ENCODE peak calls at places on chromosome 2, in four cellular contexts. U is fibroblast of the aortic adventitia, P is fibroblast of lung, C is HFFc6. X is an unnamed sample.

GRCh38 chr2:30737326-30737610 is 70.0 kb downstream of the CAPN13 start:
- DNase-seq in C (no peak), U (no peak), P (no peak), X (no peak)

GRCh38 chr2:237922641-237923361 is 44.0 kb upstream of the UBE2F start:
- DNase-seq in C (no peak), P (no peak), U (no peak), X (peak)

GRCh38 chr2:172308253-172308935 is 119.0 kb upstream of the ITGA6 start:
- DNase-seq in P (no peak), C (no peak), U (no peak), X (no peak)

GRCh38 chr2:150075831-150076230 is 411.6 kb downstream of the RND3 start:
- DNase-seq in C (peak), U (peak), P (peak), X (no peak)

GRCh38 chr2:236352761-236353593 is 88.8 kb upstream of the ASB18 start:
- DNase-seq in C (peak), P (peak), U (peak), X (peak)

GRCh38 chr2:10788855-10789254 is 23.7 kb downstream of the PDIA6 start:
- DNase-seq in U (no peak), P (no peak), C (no peak), X (no peak)

GRCh38 chr2:68917034-68917718 is 35.5 kb downstream of the GKN2 start:
- DNase-seq in U (peak), C (no peak), P (no peak), X (peak)

GRCh38 chr2:165601065-165601830 is 131.8 kb downstream of the CSRNP3 start:
- DNase-seq in C (no peak), U (no peak), P (no peak), X (no peak)

GRCh38 chr2:224141304-224141703 is 102.2 kb upstream of the SERPINE2 start:
- DNase-seq in U (no peak), C (no peak), P (no peak), X (no peak)

GRCh38 chr2:120053891-120054290 is 41.0 kb downstream of the EPB41L5 start:
- DNase-seq in U (no peak), P (peak), C (peak), X (peak)

GRCh38 chr2:88227446-88227845 is 57.3 kb downstream of the THNSL2 start:
- DNase-seq in P (no peak), C (peak), U (no peak), X (no peak)

GRCh38 chr2:197828464-197829135 is 24.2 kb downstream of the PLCL1 start:
- DNase-seq in U (peak), P (peak), C (no peak), X (peak)

GRCh38 chr2:177314722-177315264 is 50.3 kb upstream of the NFE2L2 start:
- DNase-seq in U (no peak), C (no peak), P (no peak), X (peak)

GRCh38 chr2:212451786-212452200 is 86.8 kb downstream of the ERBB4 start:
- DNase-seq in U (peak), P (peak), C (peak), X (no peak)

GRCh38 chr2:120454993-120455789 is 109.3 kb downstream of the INHBB start:
- DNase-seq in P (peak), C (peak), U (peak), X (no peak)

GRCh38 chr2:46179037-46179621 is 118.1 kb upstream of the EPAS1 start:
- DNase-seq in U (peak), C (peak), P (peak), X (no peak)

GRCh38 chr2:119491776-119492525 is 32.3 kb downstream of the SCTR start:
- DNase-seq in U (peak), P (peak), C (peak), X (peak)

GRCh38 chr2:177592397-177592796 is 199.8 kb downstream of the AGPS start:
- DNase-seq in P (no peak), U (no peak), C (no peak), X (no peak)

GRCh38 chr2:119732451-119733164 is 27.1 kb upstream of the PTPN4 start:
- DNase-seq in C (no peak), P (no peak), U (no peak), X (no peak)

GRCh38 chr2:109479804-109480203 is 134.0 kb downstream of the SEPTIN10 start:
- DNase-seq in C (no peak), U (no peak), P (no peak), X (no peak)

GRCh38 chr2:57987835-57988573 is 58.6 kb upstream of the VRK2 start:
- DNase-seq in P (peak), U (peak), C (no peak), X (peak)

GRCh38 chr2:187319441-187320108 is 128.5 kb downstream of the CALCRL start:
- DNase-seq in C (no peak), U (peak), P (peak), X (peak)

GRCh38 chr2:197391220-197391717 is 43.6 kb downstream of the SF3B1 start:
- DNase-seq in C (no peak), P (no peak), U (no peak), X (no peak)

GRCh38 chr2:198327526-198327925 is 523.1 kb downstream of the PLCL1 start:
- DNase-seq in C (no peak), P (no peak), U (no peak), X (no peak)

GRCh38 chr2:48343571-48344440 is 186.1 kb upstream of the STON1 start:
- DNase-seq in U (peak), P (peak), C (peak), X (peak)

GRCh38 chr2:124024491-124025348 is at the start of gene CNTNAP5:
- DNase-seq in P (peak), C (no peak), U (peak), X (no peak)

GRCh38 chr2:12456293-12457151 is 260.2 kb upstream of the TRIB2 start:
- DNase-seq in P (peak), C (peak), U (peak), X (peak)

GRCh38 chr2:96819101-96819875 is 3.2 kb downstream of the CNNM3 start:
- DNase-seq in U (no peak), C (no peak), P (no peak), X (no peak)

GRCh38 chr2:183010112-183010511 is 28.1 kb downstream of the NCKAP1 start:
- DNase-seq in P (peak), C (peak), U (peak), X (peak)

GRCh38 chr2:59277656-59278055 is 1036.5 kb upstream of the FANCL start:
- DNase-seq in U (no peak), C (no peak), P (no peak), X (peak)

GRCh38 chr2:59276033-59276432 is 1034.9 kb upstream of the FANCL start:
- DNase-seq in U (no peak), P (no peak), C (no peak), X (no peak)

GRCh38 chr2:59282374-59283057 is 1041.4 kb upstream of the FANCL start:
- DNase-seq in C (no peak), U (no peak), P (no peak), X (no peak)

DNA sequence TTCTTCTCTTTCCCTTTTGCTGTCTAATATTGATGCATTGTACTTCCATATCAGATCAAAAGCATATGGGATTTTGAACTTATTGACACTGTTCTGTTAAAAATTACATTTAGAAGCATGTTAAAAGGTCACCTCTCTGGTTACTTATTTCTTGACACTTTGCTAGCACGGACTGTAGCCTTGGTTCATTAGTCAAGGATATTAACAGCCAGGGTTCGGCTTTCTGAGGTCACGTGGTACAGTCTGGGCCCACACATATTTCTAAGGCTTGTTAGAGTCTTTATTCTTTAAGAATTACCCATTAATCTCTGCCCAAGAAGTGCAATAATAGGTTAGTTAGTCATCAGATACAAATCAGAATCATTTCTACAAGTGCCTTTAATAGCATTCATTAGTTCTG is 1035.8 kb upstream of the FANCL start:
- DNase-seq in P (no peak), U (no peak), C (no peak), X (no peak)
- TF ChIP-seq CTCF in P (no peak), U (no peak), C (no peak), X (no peak)

DNA sequence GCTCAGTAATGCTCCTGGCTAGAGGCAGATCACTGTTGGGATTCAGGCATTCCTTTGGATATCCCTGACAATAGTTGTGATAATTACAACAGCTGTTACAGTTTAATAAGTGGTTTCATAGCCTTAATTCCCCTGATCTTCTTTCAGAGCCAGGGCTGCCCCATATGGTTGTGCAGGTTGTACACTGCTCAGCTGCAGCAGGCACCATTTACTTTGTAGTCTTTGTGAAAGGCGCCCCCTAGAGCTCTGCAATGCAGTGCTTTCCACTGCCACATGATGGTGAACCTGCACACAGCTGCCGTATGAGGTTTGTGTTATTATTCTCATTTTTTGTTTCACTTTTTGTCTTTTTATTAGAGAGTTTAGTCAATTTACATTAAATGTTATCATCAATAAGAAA is 239.1 kb downstream of the KCNS3 start:
- DNase-seq in U (peak), P (peak), C (peak), X (peak)
- TF ChIP-seq CTCF in U (peak), P (peak), C (peak), X (peak)

DNA sequence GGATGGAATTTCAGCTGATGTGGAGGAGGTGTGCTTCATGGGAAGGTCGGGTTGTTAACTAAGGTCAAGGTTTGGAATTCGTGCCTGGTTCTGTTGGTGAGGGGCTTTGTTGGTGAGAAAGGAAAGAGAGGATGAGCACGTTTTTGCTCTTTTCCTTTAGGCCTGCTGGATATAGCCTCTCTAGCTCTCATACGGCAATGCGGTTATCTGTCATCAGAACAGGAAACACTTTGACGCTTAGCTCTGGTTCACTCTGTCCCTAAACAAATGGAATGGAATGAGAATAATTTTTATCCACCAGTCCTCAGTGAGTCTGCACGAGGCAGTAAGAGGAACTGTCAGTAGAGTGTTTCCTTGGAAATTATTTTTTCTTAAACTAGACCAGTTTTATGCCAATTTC is 169.7 kb upstream of the NOSTRIN start:
- DNase-seq in P (peak), C (no peak), U (no peak), X (no peak)
- TF ChIP-seq CTCF in P (no peak), C (no peak), U (no peak), X (no peak)

GRCh38 chr2:101830555-101830954 is 133.0 kb downstream of the MAP4K4 start:
- DNase-seq in C (peak), U (peak), P (peak), X (no peak)

GRCh38 chr2:101830146-101830545 is 132.6 kb downstream of the MAP4K4 start:
- DNase-seq in P (peak), C (no peak), U (no peak), X (no peak)

GRCh38 chr2:101831351-101831865 is 133.9 kb downstream of the MAP4K4 start:
- DNase-seq in U (peak), P (peak), C (peak), X (peak)

GRCh38 chr2:101833890-101834523 is 136.5 kb downstream of the MAP4K4 start:
- DNase-seq in C (no peak), U (no peak), P (no peak), X (no peak)

DNA sequence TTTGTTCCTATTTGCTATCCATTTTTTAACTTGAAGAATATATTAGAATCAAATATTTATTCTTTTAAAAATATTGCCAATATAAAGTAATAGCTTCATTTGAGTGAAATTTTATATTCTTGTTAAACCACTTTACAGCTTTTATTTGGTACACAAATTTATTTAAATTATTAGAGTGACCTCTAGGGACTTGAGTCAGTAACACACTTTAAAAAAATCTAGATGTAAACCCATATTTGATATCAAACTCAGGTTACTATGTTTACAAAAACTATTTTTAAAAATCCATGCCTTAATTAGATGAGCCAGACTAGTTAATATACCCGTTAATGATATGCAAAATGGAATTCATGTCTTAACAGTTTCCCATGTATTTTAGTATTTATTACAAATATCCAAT is 134.6 kb downstream of the MAP4K4 start:
- DNase-seq in C (no peak), U (peak), P (no peak), X (no peak)
- TF ChIP-seq CTCF in C (peak), U (peak), P (peak), X (peak)